ENCODE peak calls at places on chromosome X, in ten cellular contexts. One of them, this sample, is unnamed.

GRCh38 chrX:145817299-145817665 is 347 bp upstream of the SLITRK2 start:
- DNase-seq in islet precursor cell: no peak
- DNase-seq in right atrium auricular region: no peak
- DNase-seq in NCI-H1105: peak
- DNase-seq in Kasumi-1: no peak
- DNase-seq in activated CD8-positive, alpha-beta T cell treated with anti-CD3 and anti-CD28 coated beads for 36 hours: no peak
- DNase-seq in Peyer's patch: no peak
- DNase-seq in foreskin keratinocyte: no peak
- DNase-seq in T-helper 22 cell: no peak
- DNase-seq in H7: no peak
- DNase-seq in this sample: no peak

GRCh38 chrX:130027569-130027968 is 45.1 kb downstream of the BCORL1 start:
- DNase-seq in islet precursor cell: no peak
- DNase-seq in right atrium auricular region: no peak
- DNase-seq in NCI-H1105: no peak
- DNase-seq in Kasumi-1: no peak
- DNase-seq in activated CD8-positive, alpha-beta T cell treated with anti-CD3 and anti-CD28 coated beads for 36 hours: no peak
- DNase-seq in Peyer's patch: no peak
- DNase-seq in foreskin keratinocyte: no peak
- DNase-seq in T-helper 22 cell: no peak
- DNase-seq in H7: no peak
- DNase-seq in this sample: no peak

GRCh38 chrX:153794897-153795816 is 689 bp downstream of the SSR4 start:
- DNase-seq in islet precursor cell: no peak
- DNase-seq in right atrium auricular region: no peak
- DNase-seq in NCI-H1105: no peak
- DNase-seq in Kasumi-1: no peak
- DNase-seq in activated CD8-positive, alpha-beta T cell treated with anti-CD3 and anti-CD28 coated beads for 36 hours: peak
- DNase-seq in Peyer's patch: no peak
- DNase-seq in foreskin keratinocyte: no peak
- DNase-seq in T-helper 22 cell: no peak
- DNase-seq in H7: peak
- DNase-seq in this sample: no peak

GRCh38 chrX:11968470-11968869 is 169.8 kb upstream of the FRMPD4 start:
- DNase-seq in islet precursor cell: peak
- DNase-seq in right atrium auricular region: no peak
- DNase-seq in NCI-H1105: no peak
- DNase-seq in Kasumi-1: no peak
- DNase-seq in activated CD8-positive, alpha-beta T cell treated with anti-CD3 and anti-CD28 coated beads for 36 hours: no peak
- DNase-seq in Peyer's patch: no peak
- DNase-seq in foreskin keratinocyte: peak
- DNase-seq in T-helper 22 cell: no peak
- DNase-seq in H7: no peak
- DNase-seq in this sample: no peak

GRCh38 chrX:118066867-118067515 is 49.6 kb downstream of the KLHL13 start:
- DNase-seq in islet precursor cell: no peak
- DNase-seq in right atrium auricular region: no peak
- DNase-seq in NCI-H1105: no peak
- DNase-seq in Kasumi-1: no peak
- DNase-seq in activated CD8-positive, alpha-beta T cell treated with anti-CD3 and anti-CD28 coated beads for 36 hours: no peak
- DNase-seq in Peyer's patch: no peak
- DNase-seq in foreskin keratinocyte: peak
- DNase-seq in T-helper 22 cell: no peak
- DNase-seq in H7: no peak
- DNase-seq in this sample: no peak

GRCh38 chrX:39832211-39832610 is 265.5 kb downstream of the BCOR start:
- DNase-seq in islet precursor cell: no peak
- DNase-seq in right atrium auricular region: no peak
- DNase-seq in NCI-H1105: no peak
- DNase-seq in Kasumi-1: no peak
- DNase-seq in activated CD8-positive, alpha-beta T cell treated with anti-CD3 and anti-CD28 coated beads for 36 hours: no peak
- DNase-seq in Peyer's patch: no peak
- DNase-seq in foreskin keratinocyte: no peak
- DNase-seq in T-helper 22 cell: no peak
- DNase-seq in H7: no peak
- DNase-seq in this sample: no peak

GRCh38 chrX:34371740-34372139 is 239.6 kb upstream of the FAM47A start:
- DNase-seq in islet precursor cell: no peak
- DNase-seq in right atrium auricular region: no peak
- DNase-seq in NCI-H1105: no peak
- DNase-seq in Kasumi-1: no peak
- DNase-seq in activated CD8-positive, alpha-beta T cell treated with anti-CD3 and anti-CD28 coated beads for 36 hours: no peak
- DNase-seq in Peyer's patch: no peak
- DNase-seq in foreskin keratinocyte: no peak
- DNase-seq in T-helper 22 cell: no peak
- DNase-seq in H7: no peak
- DNase-seq in this sample: no peak

GRCh38 chrX:43663173-43663572 is 7.1 kb downstream of the MAOA start:
- DNase-seq in islet precursor cell: no peak
- DNase-seq in right atrium auricular region: no peak
- DNase-seq in NCI-H1105: no peak
- DNase-seq in Kasumi-1: no peak
- DNase-seq in activated CD8-positive, alpha-beta T cell treated with anti-CD3 and anti-CD28 coated beads for 36 hours: no peak
- DNase-seq in Peyer's patch: no peak
- DNase-seq in foreskin keratinocyte: no peak
- DNase-seq in T-helper 22 cell: no peak
- DNase-seq in H7: no peak
- DNase-seq in this sample: no peak

GRCh38 chrX:129925305-129926092 is 19.5 kb downstream of the UTP14A start:
- DNase-seq in islet precursor cell: peak
- DNase-seq in right atrium auricular region: peak
- DNase-seq in NCI-H1105: peak
- DNase-seq in Kasumi-1: peak
- DNase-seq in activated CD8-positive, alpha-beta T cell treated with anti-CD3 and anti-CD28 coated beads for 36 hours: peak
- DNase-seq in Peyer's patch: peak
- DNase-seq in foreskin keratinocyte: peak
- DNase-seq in T-helper 22 cell: peak
- DNase-seq in H7: peak
- DNase-seq in this sample: no peak